ENCODE peak calls at places on chromosomes 12 and 14, in eight cellular contexts. One of them, this sample, is unnamed.

GRCh38 chr14:74618078-74618952 is 6.3 kb upstream of the LTBP2 start:
- DNase-seq in colonic mucosa: peak
- DNase-seq in choroid plexus epithelial cell: peak
- DNase-seq in epithelial cell of esophagus: peak
- DNase-seq in transverse colon: peak
- DNase-seq in mesothelial cell of epicardium: no peak
- DNase-seq in suprapubic skin: no peak
- DNase-seq in AG09319: no peak
- DNase-seq in this sample: peak

GRCh38 chr14:74500417-74501134 is 7.0 kb downstream of the ISCA2 start:
- DNase-seq in colonic mucosa: no peak
- DNase-seq in choroid plexus epithelial cell: no peak
- DNase-seq in epithelial cell of esophagus: no peak
- DNase-seq in transverse colon: no peak
- DNase-seq in mesothelial cell of epicardium: no peak
- DNase-seq in suprapubic skin: no peak
- DNase-seq in AG09319: no peak
- DNase-seq in this sample: no peak

GRCh38 chr12:25500651-25501050 is 52.4 kb downstream of the LMNTD1 start:
- DNase-seq in colonic mucosa: no peak
- DNase-seq in choroid plexus epithelial cell: no peak
- DNase-seq in epithelial cell of esophagus: peak
- DNase-seq in transverse colon: no peak
- DNase-seq in mesothelial cell of epicardium: no peak
- DNase-seq in suprapubic skin: no peak
- DNase-seq in AG09319: no peak
- DNase-seq in this sample: no peak

GRCh38 chr12:12467222-12467621 is 95.4 kb downstream of the DUSP16 start:
- DNase-seq in colonic mucosa: no peak
- DNase-seq in choroid plexus epithelial cell: no peak
- DNase-seq in epithelial cell of esophagus: no peak
- DNase-seq in transverse colon: no peak
- DNase-seq in mesothelial cell of epicardium: no peak
- DNase-seq in suprapubic skin: no peak
- DNase-seq in AG09319: no peak
- DNase-seq in this sample: no peak

GRCh38 chr12:15701721-15702156 is 87.4 kb downstream of the EPS8 start:
- DNase-seq in colonic mucosa: no peak
- DNase-seq in choroid plexus epithelial cell: peak
- DNase-seq in epithelial cell of esophagus: peak
- DNase-seq in transverse colon: no peak
- DNase-seq in mesothelial cell of epicardium: no peak
- DNase-seq in suprapubic skin: no peak
- DNase-seq in AG09319: peak
- DNase-seq in this sample: no peak

GRCh38 chr14:99037777-99038176 is 234.2 kb downstream of the BCL11B start:
- DNase-seq in colonic mucosa: no peak
- DNase-seq in choroid plexus epithelial cell: no peak
- DNase-seq in epithelial cell of esophagus: no peak
- DNase-seq in transverse colon: no peak
- DNase-seq in mesothelial cell of epicardium: no peak
- DNase-seq in suprapubic skin: no peak
- DNase-seq in AG09319: no peak
- DNase-seq in this sample: no peak

GRCh38 chr12:78403136-78403535 is 461.4 kb upstream of the SYT1 start:
- DNase-seq in colonic mucosa: no peak
- DNase-seq in choroid plexus epithelial cell: peak
- DNase-seq in epithelial cell of esophagus: peak
- DNase-seq in transverse colon: no peak
- DNase-seq in mesothelial cell of epicardium: no peak
- DNase-seq in suprapubic skin: no peak
- DNase-seq in AG09319: no peak
- DNase-seq in this sample: no peak

GRCh38 chr12:13288937-13289643 is 92.6 kb downstream of the EMP1 start:
- DNase-seq in colonic mucosa: no peak
- DNase-seq in choroid plexus epithelial cell: no peak
- DNase-seq in epithelial cell of esophagus: no peak
- DNase-seq in transverse colon: no peak
- DNase-seq in mesothelial cell of epicardium: no peak
- DNase-seq in suprapubic skin: no peak
- DNase-seq in AG09319: no peak
- DNase-seq in this sample: peak

GRCh38 chr12:44158746-44159145 is 322.9 kb downstream of the TMEM117 start:
- DNase-seq in colonic mucosa: no peak
- DNase-seq in choroid plexus epithelial cell: no peak
- DNase-seq in epithelial cell of esophagus: no peak
- DNase-seq in transverse colon: no peak
- DNase-seq in mesothelial cell of epicardium: no peak
- DNase-seq in suprapubic skin: no peak
- DNase-seq in AG09319: no peak
- DNase-seq in this sample: no peak

GRCh38 chr12:62919827-62920226 is 15.1 kb downstream of the PPM1H start:
- DNase-seq in colonic mucosa: no peak
- DNase-seq in choroid plexus epithelial cell: peak
- DNase-seq in epithelial cell of esophagus: no peak
- DNase-seq in transverse colon: no peak
- DNase-seq in mesothelial cell of epicardium: no peak
- DNase-seq in suprapubic skin: no peak
- DNase-seq in AG09319: no peak
- DNase-seq in this sample: peak

GRCh38 chr14:55699131-55700057 is 119.4 kb downstream of the KTN1 start:
- DNase-seq in colonic mucosa: no peak
- DNase-seq in choroid plexus epithelial cell: no peak
- DNase-seq in epithelial cell of esophagus: peak
- DNase-seq in transverse colon: peak
- DNase-seq in mesothelial cell of epicardium: no peak
- DNase-seq in suprapubic skin: no peak
- DNase-seq in AG09319: no peak
- DNase-seq in this sample: peak

GRCh38 chr12:2692156-2692555 is 102.6 kb upstream of the FKBP4 start:
- DNase-seq in colonic mucosa: no peak
- DNase-seq in choroid plexus epithelial cell: no peak
- DNase-seq in epithelial cell of esophagus: no peak
- DNase-seq in transverse colon: no peak
- DNase-seq in mesothelial cell of epicardium: no peak
- DNase-seq in suprapubic skin: no peak
- DNase-seq in AG09319: no peak
- DNase-seq in this sample: no peak

DNA sequence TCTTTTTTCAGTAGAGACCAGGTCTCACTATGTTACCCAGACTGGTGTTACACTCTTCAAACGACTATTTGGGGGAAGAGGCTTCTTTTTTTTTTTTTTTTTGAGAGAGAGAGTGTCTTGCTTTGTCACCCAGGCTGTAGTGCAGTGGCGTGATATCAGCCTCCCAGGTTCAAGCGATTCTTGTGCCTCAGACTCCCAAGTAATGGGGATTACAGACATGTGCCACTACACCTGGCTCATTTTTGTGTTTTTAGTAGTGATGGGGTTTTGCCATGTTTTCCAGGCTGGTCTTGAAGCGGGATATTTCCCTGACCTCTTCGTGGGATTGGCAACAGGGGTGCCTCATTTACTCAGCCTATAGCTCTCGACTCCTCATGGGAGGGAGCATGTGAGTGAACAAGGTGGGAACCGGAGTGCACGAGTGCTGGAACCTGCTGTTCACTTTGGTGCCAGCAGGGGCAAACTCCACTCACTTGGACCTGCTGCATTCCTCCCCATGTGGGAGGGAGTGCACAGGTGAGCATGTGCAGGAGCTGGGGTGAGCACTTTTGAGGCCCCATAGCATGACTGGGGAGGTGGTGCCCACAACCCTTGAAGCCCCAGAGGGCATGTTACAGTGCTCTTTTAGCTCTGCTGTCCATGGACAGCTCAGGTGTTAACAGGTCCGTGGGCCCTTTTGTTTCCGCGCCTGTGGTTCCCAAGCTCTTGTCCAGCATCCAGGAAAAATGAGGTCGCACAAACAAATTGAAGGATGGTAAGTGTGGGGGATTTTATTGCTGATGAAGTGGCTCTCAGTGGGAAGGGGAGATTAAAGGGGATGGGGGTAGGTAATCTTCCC is 79.1 kb upstream of the HECTD1 start:
- DNase-seq in colonic mucosa: no peak
- DNase-seq in choroid plexus epithelial cell: no peak
- DNase-seq in epithelial cell of esophagus: no peak
- DNase-seq in transverse colon: no peak
- DNase-seq in mesothelial cell of epicardium: no peak
- DNase-seq in suprapubic skin: no peak
- DNase-seq in AG09319: no peak
- DNase-seq in this sample: no peak
- TF ChIP-seq CTCF in colonic mucosa: peak
- TF ChIP-seq CTCF in choroid plexus epithelial cell: peak
- TF ChIP-seq CTCF in epithelial cell of esophagus: peak
- TF ChIP-seq CTCF in transverse colon: peak
- TF ChIP-seq CTCF in mesothelial cell of epicardium: peak
- TF ChIP-seq CTCF in suprapubic skin: no peak
- TF ChIP-seq CTCF in AG09319: peak
- TF ChIP-seq CTCF in this sample: peak

DNA sequence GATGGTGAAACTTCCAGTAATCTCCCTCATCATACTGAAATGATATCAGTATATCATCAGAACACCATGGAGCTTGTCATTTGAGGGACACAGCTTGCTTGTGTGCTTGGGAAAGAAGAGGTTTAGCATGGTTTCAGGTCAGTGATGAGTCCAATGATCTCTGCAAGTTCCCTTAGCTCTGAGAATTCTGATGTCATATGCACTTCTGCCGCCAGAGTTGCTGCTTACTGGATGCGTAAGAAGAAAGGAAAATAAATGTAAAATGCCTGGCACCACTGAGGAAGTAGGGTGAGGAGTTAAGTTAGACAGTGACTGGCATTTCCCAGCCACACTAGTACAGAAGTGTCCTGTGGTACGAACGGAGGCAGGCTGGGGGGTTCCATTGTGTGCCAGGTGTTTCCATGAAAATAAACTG is 22.6 kb downstream of the PRKCH start:
- DNase-seq in colonic mucosa: no peak
- DNase-seq in choroid plexus epithelial cell: no peak
- DNase-seq in epithelial cell of esophagus: no peak
- DNase-seq in transverse colon: no peak
- DNase-seq in mesothelial cell of epicardium: no peak
- DNase-seq in suprapubic skin: no peak
- DNase-seq in AG09319: no peak
- DNase-seq in this sample: no peak
- TF ChIP-seq CTCF in colonic mucosa: no peak
- TF ChIP-seq CTCF in choroid plexus epithelial cell: no peak
- TF ChIP-seq CTCF in epithelial cell of esophagus: no peak
- TF ChIP-seq CTCF in transverse colon: no peak
- TF ChIP-seq CTCF in mesothelial cell of epicardium: no peak
- TF ChIP-seq CTCF in suprapubic skin: no peak
- TF ChIP-seq CTCF in AG09319: no peak
- TF ChIP-seq CTCF in this sample: no peak

GRCh38 chr14:91060472-91061308 is at the start of gene RPS6KA5:
- DNase-seq in colonic mucosa: peak
- DNase-seq in choroid plexus epithelial cell: peak
- DNase-seq in epithelial cell of esophagus: peak
- DNase-seq in transverse colon: peak
- DNase-seq in mesothelial cell of epicardium: peak
- DNase-seq in suprapubic skin: peak
- DNase-seq in AG09319: peak
- DNase-seq in this sample: peak
- TF ChIP-seq CTCF in colonic mucosa: no peak
- TF ChIP-seq CTCF in choroid plexus epithelial cell: no peak
- TF ChIP-seq CTCF in epithelial cell of esophagus: no peak
- TF ChIP-seq CTCF in transverse colon: no peak
- TF ChIP-seq CTCF in mesothelial cell of epicardium: no peak
- TF ChIP-seq CTCF in suprapubic skin: no peak
- TF ChIP-seq CTCF in AG09319: no peak
- TF ChIP-seq CTCF in this sample: no peak

GRCh38 chr14:36096090-36096489 is 80.4 kb downstream of the PTCSC3 start:
- DNase-seq in colonic mucosa: no peak
- DNase-seq in choroid plexus epithelial cell: no peak
- DNase-seq in epithelial cell of esophagus: peak
- DNase-seq in transverse colon: no peak
- DNase-seq in mesothelial cell of epicardium: no peak
- DNase-seq in suprapubic skin: no peak
- DNase-seq in AG09319: no peak
- DNase-seq in this sample: no peak
- TF ChIP-seq CTCF in colonic mucosa: no peak
- TF ChIP-seq CTCF in choroid plexus epithelial cell: no peak
- TF ChIP-seq CTCF in epithelial cell of esophagus: no peak
- TF ChIP-seq CTCF in transverse colon: no peak
- TF ChIP-seq CTCF in mesothelial cell of epicardium: no peak
- TF ChIP-seq CTCF in suprapubic skin: no peak
- TF ChIP-seq CTCF in AG09319: no peak
- TF ChIP-seq CTCF in this sample: no peak

DNA sequence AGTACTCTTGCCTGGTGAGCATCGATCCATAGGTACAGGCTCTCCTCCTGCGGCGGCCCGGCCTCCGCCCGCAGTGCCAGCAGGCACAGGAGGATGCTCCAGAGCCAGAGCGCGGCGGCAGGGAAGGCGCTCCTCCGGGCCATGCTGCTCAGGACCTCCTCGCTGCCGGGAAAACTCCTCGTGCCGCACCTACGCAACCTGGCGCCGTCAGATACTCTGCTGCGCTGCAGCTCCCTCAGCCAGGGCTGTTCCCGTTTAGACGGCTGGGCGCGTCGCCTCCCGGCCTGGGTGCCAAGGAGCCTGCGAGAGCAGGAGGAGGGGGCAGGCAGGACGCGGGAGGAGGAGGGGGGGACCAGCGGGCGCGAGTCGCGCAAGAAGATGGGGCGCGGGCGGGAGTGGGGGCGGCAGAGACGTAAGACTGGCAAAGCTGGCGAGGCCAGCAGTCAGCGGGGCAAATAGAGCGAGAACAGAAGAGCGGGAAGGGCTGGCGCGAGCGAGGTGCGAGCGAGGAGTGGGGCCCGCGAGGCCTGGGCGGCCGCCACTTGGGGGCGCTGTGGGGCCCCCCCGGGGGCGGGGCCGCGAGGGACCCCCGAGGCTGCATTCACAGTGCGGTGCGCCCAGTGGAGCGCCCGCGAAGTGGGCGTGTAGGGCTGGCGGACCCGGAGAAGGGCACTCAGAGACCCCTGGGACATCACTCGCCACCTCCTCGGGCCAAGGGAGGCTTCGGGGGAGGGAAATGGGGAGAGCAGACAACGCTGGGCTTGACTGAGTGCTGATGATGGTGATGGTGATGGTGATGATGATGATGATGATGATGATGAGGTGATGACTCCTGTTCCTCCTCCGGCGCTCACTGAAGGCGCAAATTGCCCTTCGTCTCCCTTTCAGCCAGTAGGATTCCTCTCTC is at the start of gene WIF1:
- DNase-seq in colonic mucosa: no peak
- DNase-seq in choroid plexus epithelial cell: no peak
- DNase-seq in epithelial cell of esophagus: peak
- DNase-seq in transverse colon: peak
- DNase-seq in mesothelial cell of epicardium: peak
- DNase-seq in suprapubic skin: peak
- DNase-seq in AG09319: no peak
- DNase-seq in this sample: peak
- TF ChIP-seq CTCF in colonic mucosa: peak
- TF ChIP-seq CTCF in choroid plexus epithelial cell: peak
- TF ChIP-seq CTCF in epithelial cell of esophagus: no peak
- TF ChIP-seq CTCF in transverse colon: peak
- TF ChIP-seq CTCF in mesothelial cell of epicardium: peak
- TF ChIP-seq CTCF in suprapubic skin: no peak
- TF ChIP-seq CTCF in AG09319: peak
- TF ChIP-seq CTCF in this sample: peak

DNA sequence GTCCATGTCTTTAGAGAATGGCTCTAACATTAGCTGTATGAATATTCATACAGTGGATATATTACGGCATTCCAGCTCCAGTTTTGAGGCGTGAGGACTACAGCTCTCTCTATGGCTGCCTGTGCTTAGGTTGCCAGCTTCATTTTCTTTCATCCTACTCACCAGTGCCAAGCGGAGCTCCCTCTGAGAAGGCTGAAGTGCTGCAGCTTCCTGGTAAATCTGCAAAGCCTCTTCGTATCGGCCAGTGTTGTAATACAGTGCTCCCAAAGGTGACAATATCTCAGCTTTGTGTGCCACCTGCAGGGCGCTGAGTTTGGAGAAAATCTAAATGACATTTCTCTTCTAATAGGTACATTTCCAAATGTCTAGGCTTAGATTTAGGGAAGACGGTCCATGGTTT is 19.8 kb upstream of the OVCH1 start:
- DNase-seq in colonic mucosa: no peak
- DNase-seq in choroid plexus epithelial cell: no peak
- DNase-seq in epithelial cell of esophagus: peak
- DNase-seq in transverse colon: no peak
- DNase-seq in mesothelial cell of epicardium: no peak
- DNase-seq in suprapubic skin: no peak
- DNase-seq in AG09319: no peak
- DNase-seq in this sample: peak
- TF ChIP-seq CTCF in colonic mucosa: no peak
- TF ChIP-seq CTCF in choroid plexus epithelial cell: peak
- TF ChIP-seq CTCF in epithelial cell of esophagus: peak
- TF ChIP-seq CTCF in transverse colon: no peak
- TF ChIP-seq CTCF in mesothelial cell of epicardium: no peak
- TF ChIP-seq CTCF in suprapubic skin: no peak
- TF ChIP-seq CTCF in AG09319: no peak
- TF ChIP-seq CTCF in this sample: peak